ENCODE peak calls at places on chromosomes 12 and 14, in nine cellular contexts. One of them, this sample, is unnamed.

GRCh38 chr12:116423053-116423452 is 136.1 kb upstream of the MAP1LC3B2 start:
- DNase-seq in neural progenitor cell: no peak
- DNase-seq in astrocyte of the cerebellum: no peak
- DNase-seq in MCF 10A: peak
- DNase-seq in IMR-90: peak
- DNase-seq in stomach: no peak
- DNase-seq in WTC11: no peak
- DNase-seq in nephron progenitor cell: no peak
- DNase-seq in endothelial cell: no peak
- DNase-seq in this sample: no peak

GRCh38 chr12:94623161-94623920 is 27.0 kb downstream of the TMCC3 start:
- DNase-seq in neural progenitor cell: no peak
- DNase-seq in astrocyte of the cerebellum: no peak
- DNase-seq in MCF 10A: no peak
- DNase-seq in IMR-90: no peak
- DNase-seq in stomach: no peak
- DNase-seq in WTC11: no peak
- DNase-seq in nephron progenitor cell: no peak
- DNase-seq in endothelial cell: no peak
- DNase-seq in this sample: no peak

GRCh38 chr14:20262642-20263128 is 23.6 kb downstream of the OR11H4 start:
- DNase-seq in neural progenitor cell: no peak
- DNase-seq in astrocyte of the cerebellum: no peak
- DNase-seq in MCF 10A: peak
- DNase-seq in IMR-90: peak
- DNase-seq in stomach: no peak
- DNase-seq in WTC11: no peak
- DNase-seq in nephron progenitor cell: no peak
- DNase-seq in endothelial cell: no peak
- DNase-seq in this sample: peak

GRCh38 chr12:11836282-11836963 is 186.9 kb downstream of the ETV6 start:
- DNase-seq in neural progenitor cell: no peak
- DNase-seq in astrocyte of the cerebellum: no peak
- DNase-seq in MCF 10A: no peak
- DNase-seq in IMR-90: no peak
- DNase-seq in stomach: peak
- DNase-seq in WTC11: no peak
- DNase-seq in nephron progenitor cell: no peak
- DNase-seq in endothelial cell: no peak
- DNase-seq in this sample: peak

GRCh38 chr14:51939211-51939705 is 50.1 kb upstream of the RTRAF start:
- DNase-seq in neural progenitor cell: no peak
- DNase-seq in astrocyte of the cerebellum: no peak
- DNase-seq in MCF 10A: no peak
- DNase-seq in IMR-90: no peak
- DNase-seq in stomach: no peak
- DNase-seq in WTC11: no peak
- DNase-seq in nephron progenitor cell: no peak
- DNase-seq in endothelial cell: no peak
- DNase-seq in this sample: no peak

GRCh38 chr14:23183076-23183475 is 384 bp downstream of the SLC7A8 start:
- DNase-seq in neural progenitor cell: no peak
- DNase-seq in astrocyte of the cerebellum: no peak
- DNase-seq in MCF 10A: no peak
- DNase-seq in IMR-90: no peak
- DNase-seq in stomach: no peak
- DNase-seq in WTC11: no peak
- DNase-seq in nephron progenitor cell: no peak
- DNase-seq in endothelial cell: no peak
- DNase-seq in this sample: no peak

GRCh38 chr12:78684419-78684818 is 180.2 kb upstream of the SYT1 start:
- DNase-seq in neural progenitor cell: no peak
- DNase-seq in astrocyte of the cerebellum: no peak
- DNase-seq in MCF 10A: no peak
- DNase-seq in IMR-90: no peak
- DNase-seq in stomach: no peak
- DNase-seq in WTC11: no peak
- DNase-seq in nephron progenitor cell: no peak
- DNase-seq in endothelial cell: no peak
- DNase-seq in this sample: no peak

GRCh38 chr14:62138593-62138992 is 376.4 kb downstream of the SNAPC1 start:
- DNase-seq in neural progenitor cell: peak
- DNase-seq in astrocyte of the cerebellum: no peak
- DNase-seq in MCF 10A: no peak
- DNase-seq in IMR-90: peak
- DNase-seq in stomach: no peak
- DNase-seq in WTC11: no peak
- DNase-seq in nephron progenitor cell: no peak
- DNase-seq in endothelial cell: no peak
- DNase-seq in this sample: no peak

GRCh38 chr12:111248221-111248620 is 120.7 kb downstream of the PHETA1 start:
- DNase-seq in neural progenitor cell: no peak
- DNase-seq in astrocyte of the cerebellum: no peak
- DNase-seq in MCF 10A: peak
- DNase-seq in IMR-90: no peak
- DNase-seq in stomach: no peak
- DNase-seq in WTC11: no peak
- DNase-seq in nephron progenitor cell: no peak
- DNase-seq in endothelial cell: no peak
- DNase-seq in this sample: peak

GRCh38 chr12:100826323-100826722 is 31.7 kb downstream of the ANO4 start:
- DNase-seq in neural progenitor cell: peak
- DNase-seq in astrocyte of the cerebellum: peak
- DNase-seq in MCF 10A: peak
- DNase-seq in IMR-90: peak
- DNase-seq in stomach: peak
- DNase-seq in WTC11: peak
- DNase-seq in nephron progenitor cell: peak
- DNase-seq in endothelial cell: peak
- DNase-seq in this sample: peak

GRCh38 chr12:23756416-23756815 is 193.1 kb downstream of the SOX5 start:
- DNase-seq in neural progenitor cell: peak
- DNase-seq in astrocyte of the cerebellum: no peak
- DNase-seq in MCF 10A: no peak
- DNase-seq in IMR-90: no peak
- DNase-seq in stomach: no peak
- DNase-seq in WTC11: no peak
- DNase-seq in nephron progenitor cell: no peak
- DNase-seq in endothelial cell: no peak
- DNase-seq in this sample: no peak

GRCh38 chr12:123591702-123592481 is 7.5 kb downstream of the TMED2 start:
- DNase-seq in neural progenitor cell: no peak
- DNase-seq in astrocyte of the cerebellum: no peak
- DNase-seq in MCF 10A: no peak
- DNase-seq in IMR-90: peak
- DNase-seq in stomach: no peak
- DNase-seq in WTC11: no peak
- DNase-seq in nephron progenitor cell: no peak
- DNase-seq in endothelial cell: no peak
- DNase-seq in this sample: no peak

GRCh38 chr12:95646781-95647184 is 95.5 kb upstream of the USP44 start:
- DNase-seq in neural progenitor cell: no peak
- DNase-seq in astrocyte of the cerebellum: peak
- DNase-seq in MCF 10A: no peak
- DNase-seq in IMR-90: peak
- DNase-seq in stomach: no peak
- DNase-seq in WTC11: no peak
- DNase-seq in nephron progenitor cell: peak
- DNase-seq in endothelial cell: no peak
- DNase-seq in this sample: no peak

GRCh38 chr14:31266437-31267331 is 59.1 kb upstream of the HECTD1 start:
- DNase-seq in neural progenitor cell: no peak
- DNase-seq in astrocyte of the cerebellum: no peak
- DNase-seq in MCF 10A: no peak
- DNase-seq in IMR-90: no peak
- DNase-seq in stomach: no peak
- DNase-seq in WTC11: no peak
- DNase-seq in nephron progenitor cell: no peak
- DNase-seq in endothelial cell: no peak
- DNase-seq in this sample: no peak

DNA sequence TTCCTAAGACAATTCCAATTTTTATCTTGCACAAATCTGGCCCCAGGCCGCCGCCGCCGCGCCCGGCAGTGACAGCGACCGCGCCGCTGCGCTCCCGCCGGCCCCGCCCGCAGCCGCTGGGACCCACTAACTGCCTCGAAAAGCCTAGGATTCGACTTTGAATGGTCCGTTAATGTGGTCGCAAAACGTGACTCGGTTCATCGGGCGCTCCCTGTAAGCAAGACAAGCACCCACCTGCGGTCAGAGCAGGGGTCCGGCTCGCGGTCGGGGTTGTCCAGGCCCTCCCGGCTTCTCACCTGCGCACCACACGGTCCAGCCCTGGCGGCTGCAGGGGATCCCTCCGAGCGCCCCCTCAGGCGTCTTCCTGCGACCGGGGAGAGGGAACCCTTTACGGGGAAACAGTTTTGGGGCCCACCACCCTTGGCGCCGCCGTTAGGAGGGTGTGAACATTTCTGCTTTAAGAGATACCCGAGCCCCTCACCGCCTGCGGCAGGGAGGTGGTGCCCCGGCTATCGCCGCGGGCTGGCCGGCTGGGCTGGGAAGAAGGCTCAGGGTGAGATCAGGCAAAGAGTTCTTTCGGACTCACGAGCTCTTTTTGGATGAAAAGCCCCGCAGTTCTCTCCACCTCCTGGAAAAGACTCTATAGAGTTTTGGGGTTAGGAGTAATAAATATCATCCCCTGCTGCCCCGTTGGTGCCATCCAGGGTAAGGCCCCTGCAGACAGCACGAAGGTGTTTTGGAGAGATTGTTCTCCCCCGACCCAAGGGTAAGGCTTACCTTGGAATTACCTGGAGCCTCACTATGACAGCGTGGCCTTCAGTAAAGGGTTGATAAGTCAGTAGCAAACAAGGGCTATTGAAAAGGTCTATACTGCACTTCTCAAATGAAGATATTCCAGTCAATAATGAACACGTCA is 13.6 kb upstream of the FOXJ2 start:
- DNase-seq in neural progenitor cell: peak
- DNase-seq in astrocyte of the cerebellum: no peak
- DNase-seq in MCF 10A: no peak
- DNase-seq in IMR-90: no peak
- DNase-seq in stomach: no peak
- DNase-seq in WTC11: peak
- DNase-seq in nephron progenitor cell: peak
- DNase-seq in endothelial cell: peak
- DNase-seq in this sample: peak
- TF ChIP-seq CTCF in neural progenitor cell: peak
- TF ChIP-seq CTCF in astrocyte of the cerebellum: no peak
- TF ChIP-seq CTCF in MCF 10A: no peak
- TF ChIP-seq CTCF in IMR-90: no peak
- TF ChIP-seq CTCF in stomach: no peak
- TF ChIP-seq CTCF in WTC11: no peak
- TF ChIP-seq CTCF in nephron progenitor cell: no peak
- TF ChIP-seq CTCF in endothelial cell: no peak
- TF ChIP-seq CTCF in this sample: peak

GRCh38 chr14:68862954-68863594 is 70.2 kb upstream of the ZFP36L1 start:
- DNase-seq in neural progenitor cell: peak
- DNase-seq in astrocyte of the cerebellum: peak
- DNase-seq in MCF 10A: peak
- DNase-seq in IMR-90: peak
- DNase-seq in stomach: peak
- DNase-seq in WTC11: peak
- DNase-seq in nephron progenitor cell: peak
- DNase-seq in endothelial cell: peak
- DNase-seq in this sample: peak
- TF ChIP-seq CTCF in neural progenitor cell: peak
- TF ChIP-seq CTCF in astrocyte of the cerebellum: peak
- TF ChIP-seq CTCF in MCF 10A: peak
- TF ChIP-seq CTCF in IMR-90: peak
- TF ChIP-seq CTCF in stomach: no peak
- TF ChIP-seq CTCF in WTC11: peak
- TF ChIP-seq CTCF in nephron progenitor cell: peak
- TF ChIP-seq CTCF in endothelial cell: peak
- TF ChIP-seq CTCF in this sample: peak

DNA sequence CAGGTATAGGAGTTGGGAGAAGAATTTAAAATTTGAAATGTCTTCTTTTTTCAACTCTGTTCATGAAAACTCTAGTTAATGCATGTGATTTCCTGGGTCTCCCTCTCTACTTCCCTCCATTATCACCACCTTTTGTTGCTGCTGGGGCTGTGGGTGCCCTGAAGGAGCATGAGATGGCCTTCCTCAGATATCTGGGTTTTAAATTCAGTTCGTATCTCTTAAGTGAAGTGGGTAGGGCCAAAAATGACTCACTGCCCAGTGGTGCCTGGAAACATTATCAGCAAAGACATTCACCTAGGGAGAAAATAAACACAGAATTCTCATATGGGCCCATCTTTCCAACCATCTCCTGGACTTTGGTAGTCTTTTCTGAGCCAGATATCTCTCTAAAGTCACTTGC is 234.9 kb upstream of the PLEKHG7 start:
- DNase-seq in neural progenitor cell: no peak
- DNase-seq in astrocyte of the cerebellum: no peak
- DNase-seq in MCF 10A: no peak
- DNase-seq in IMR-90: peak
- DNase-seq in stomach: no peak
- DNase-seq in WTC11: no peak
- DNase-seq in nephron progenitor cell: no peak
- DNase-seq in endothelial cell: no peak
- DNase-seq in this sample: no peak
- TF ChIP-seq CTCF in neural progenitor cell: no peak
- TF ChIP-seq CTCF in astrocyte of the cerebellum: no peak
- TF ChIP-seq CTCF in MCF 10A: no peak
- TF ChIP-seq CTCF in IMR-90: no peak
- TF ChIP-seq CTCF in stomach: no peak
- TF ChIP-seq CTCF in WTC11: no peak
- TF ChIP-seq CTCF in nephron progenitor cell: no peak
- TF ChIP-seq CTCF in endothelial cell: no peak
- TF ChIP-seq CTCF in this sample: no peak

GRCh38 chr12:20628388-20628787 is 66.7 kb upstream of the SLCO1C1 start:
- DNase-seq in neural progenitor cell: peak
- DNase-seq in astrocyte of the cerebellum: no peak
- DNase-seq in MCF 10A: no peak
- DNase-seq in IMR-90: no peak
- DNase-seq in stomach: no peak
- DNase-seq in WTC11: no peak
- DNase-seq in nephron progenitor cell: no peak
- DNase-seq in endothelial cell: no peak
- DNase-seq in this sample: no peak

GRCh38 chr12:20625531-20625930 is 69.6 kb upstream of the SLCO1C1 start:
- DNase-seq in neural progenitor cell: no peak
- DNase-seq in astrocyte of the cerebellum: no peak
- DNase-seq in MCF 10A: no peak
- DNase-seq in IMR-90: no peak
- DNase-seq in stomach: no peak
- DNase-seq in WTC11: no peak
- DNase-seq in nephron progenitor cell: no peak
- DNase-seq in endothelial cell: no peak
- DNase-seq in this sample: no peak

GRCh38 chr12:20628999-20629398 is 66.1 kb upstream of the SLCO1C1 start:
- DNase-seq in neural progenitor cell: no peak
- DNase-seq in astrocyte of the cerebellum: no peak
- DNase-seq in MCF 10A: no peak
- DNase-seq in IMR-90: no peak
- DNase-seq in stomach: no peak
- DNase-seq in WTC11: no peak
- DNase-seq in nephron progenitor cell: no peak
- DNase-seq in endothelial cell: no peak
- DNase-seq in this sample: no peak

GRCh38 chr12:20627001-20627588 is 68.0 kb upstream of the SLCO1C1 start:
- DNase-seq in neural progenitor cell: no peak
- DNase-seq in astrocyte of the cerebellum: no peak
- DNase-seq in MCF 10A: no peak
- DNase-seq in IMR-90: no peak
- DNase-seq in stomach: no peak
- DNase-seq in WTC11: no peak
- DNase-seq in nephron progenitor cell: no peak
- DNase-seq in endothelial cell: no peak
- DNase-seq in this sample: no peak

GRCh38 chr12:20624718-20625117 is 70.4 kb upstream of the SLCO1C1 start:
- DNase-seq in neural progenitor cell: peak
- DNase-seq in astrocyte of the cerebellum: no peak
- DNase-seq in MCF 10A: peak
- DNase-seq in IMR-90: peak
- DNase-seq in stomach: no peak
- DNase-seq in WTC11: peak
- DNase-seq in nephron progenitor cell: peak
- DNase-seq in endothelial cell: peak
- DNase-seq in this sample: peak
- TF ChIP-seq CTCF in neural progenitor cell: peak
- TF ChIP-seq CTCF in astrocyte of the cerebellum: peak
- TF ChIP-seq CTCF in MCF 10A: peak
- TF ChIP-seq CTCF in IMR-90: peak
- TF ChIP-seq CTCF in stomach: no peak
- TF ChIP-seq CTCF in WTC11: peak
- TF ChIP-seq CTCF in nephron progenitor cell: peak
- TF ChIP-seq CTCF in endothelial cell: peak
- TF ChIP-seq CTCF in this sample: peak